ENCODE peak calls at places on chromosomes 7 and 10, in seven cellular contexts. Y is GM12878, D is GM12891, P is HepG2, U is H1, S is SK-N-SH, N is K562. R is an unnamed sample.

GRCh38 chr10:91519899-91520514 is 109.9 kb downstream of the HECTD2 start:
- DNase-seq in S (no peak), U (no peak), N (no peak), D (no peak), P (no peak), Y (no peak), R (no peak)

GRCh38 chr10:42596196-42596595 is 42.2 kb downstream of the ZNF33B start:
- DNase-seq in Y (no peak), D (no peak), P (no peak), U (no peak), S (no peak), N (no peak), R (no peak)

GRCh38 chr7:155974186-155974897 is 162.1 kb upstream of the SHH start:
- DNase-seq in Y (no peak), S (no peak), U (no peak), P (no peak), D (no peak), N (no peak), R (no peak)

GRCh38 chr10:97865488-97865887 is 15.8 kb downstream of the GOLGA7B start:
- DNase-seq in S (peak; percentile 59), P (no peak), N (no peak), D (no peak), U (no peak), Y (no peak), R (no peak)

GRCh38 chr10:113788604-113789083 is 37.2 kb downstream of the PLEKHS1 start:
- DNase-seq in N (peak; percentile 11), D (no peak), P (no peak), Y (peak; percentile 62), S (no peak), U (no peak), R (no peak)

GRCh38 chr7:22932896-22933295 is 81.0 kb downstream of the HYCC1 start:
- DNase-seq in N (no peak), S (no peak), U (no peak), D (no peak), Y (no peak), P (no peak), R (no peak)

GRCh38 chr7:101936612-101937231 is 119.3 kb downstream of the CUX1 start:
- DNase-seq in N (no peak), S (no peak), D (no peak), P (no peak), Y (no peak), U (peak; percentile 65), R (no peak)

GRCh38 chr10:62728479-62728878 is 76.0 kb upstream of the ADO start:
- DNase-seq in U (no peak), Y (no peak), D (no peak), N (no peak), P (no peak), S (no peak), R (no peak)

GRCh38 chr7:132485600-132486594 is 90.4 kb downstream of the PLXNA4 start:
- DNase-seq in P (no peak), D (no peak), U (no peak), Y (no peak), N (no peak), S (no peak), R (no peak)

GRCh38 chr7:110591341-110591740 is 499.6 kb upstream of the LRRN3 start:
- DNase-seq in N (no peak), S (no peak), P (no peak), D (no peak), Y (no peak), U (no peak), R (no peak)

GRCh38 chr7:1642291-1642728 is 27.8 kb upstream of the ELFN1 start:
- DNase-seq in U (no peak), D (no peak), S (no peak), P (no peak), N (peak; percentile 53), Y (no peak), R (no peak)

GRCh38 chr7:113137241-113137640 is 18.9 kb upstream of the SMIM30 start:
- DNase-seq in S (no peak), N (no peak), D (no peak), Y (no peak), P (no peak), U (no peak), R (no peak)

GRCh38 chr7:157670490-157671357 is 333.9 kb downstream of the DNAJB6 start:
- DNase-seq in N (no peak), D (no peak), S (no peak), U (no peak), P (no peak), Y (no peak), R (no peak)

GRCh38 chr7:26912351-26912750 is 48.0 kb upstream of the SKAP2 start:
- DNase-seq in U (no peak), N (no peak), P (no peak), D (no peak), Y (no peak), S (no peak), R (no peak)

GRCh38 chr10:119316729-119317097 is 109.3 kb downstream of the GRK5 start:
- DNase-seq in N (peak; percentile 26), Y (no peak), U (no peak), D (no peak), P (peak; percentile 89), S (no peak), R (no peak)

GRCh38 chr10:89217057-89217990 is 10.2 kb upstream of the CH25H start:
- DNase-seq in S (peak; percentile 30), Y (peak; percentile 12), P (peak; percentile 43), D (no peak), N (peak; percentile 10), U (no peak), R (no peak)
- TF ChIP-seq TAF1 in S (no peak), Y (no peak), P (no peak), D (no peak), N (no peak), U (no peak), R (no peak)

GRCh38 chr10:2334542-2334941 is 597.2 kb upstream of the ADARB2 start:
- DNase-seq in D (no peak), P (no peak), Y (no peak), S (peak; percentile 39), N (no peak), U (no peak), R (no peak)
- TF ChIP-seq POLR2AphosphoS5 in D (no peak), P (no peak), Y (no peak), S (no peak), N (no peak), U (no peak), R (no peak)

DNA sequence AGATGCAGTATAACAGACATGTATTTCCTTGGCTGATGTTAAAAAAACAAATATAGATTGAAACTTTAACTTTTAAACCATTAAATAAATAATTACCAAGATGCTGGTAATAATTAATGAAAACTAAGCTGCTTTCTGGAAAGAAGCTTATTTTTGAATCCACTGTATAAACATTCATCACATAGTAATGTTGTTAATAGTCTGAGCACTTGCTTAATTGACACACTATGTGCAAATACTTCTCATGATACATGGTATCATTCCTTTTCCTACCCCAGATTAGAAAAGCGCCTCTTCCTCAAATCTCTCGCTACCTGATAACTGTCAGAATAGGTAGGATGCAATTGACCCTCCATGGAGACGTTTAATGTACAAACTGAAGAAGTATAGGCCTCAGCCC is 15.0 kb upstream of the COL28A1 start:
- DNase-seq in S (no peak), Y (no peak), N (no peak), P (no peak), D (no peak), U (no peak), R (no peak)
- TF ChIP-seq TAF1 in S (no peak), Y (no peak), N (no peak), P (no peak), D (no peak), U (no peak), R (no peak)

DNA sequence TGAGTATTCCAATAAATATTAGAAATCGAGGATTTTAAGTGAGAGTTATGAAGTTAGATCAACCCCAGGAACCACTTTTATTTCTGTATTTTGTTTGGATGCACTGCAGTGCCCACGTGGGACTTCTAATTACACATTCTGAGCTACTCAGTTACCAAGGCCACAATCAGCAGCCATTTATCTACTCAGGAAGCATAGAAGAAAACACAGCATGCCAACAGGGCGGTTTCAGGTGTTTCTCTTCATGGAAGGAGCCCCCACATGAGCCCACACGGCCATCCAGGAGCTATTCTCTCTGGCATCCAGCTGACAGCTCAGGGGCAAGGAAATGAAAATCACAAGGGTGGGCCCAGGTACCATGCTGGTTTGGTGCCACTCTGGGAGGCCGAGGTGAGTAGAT is 266.5 kb upstream of the MKLN1 start:
- DNase-seq in D (no peak), N (no peak), S (no peak), Y (no peak), P (no peak), U (no peak), R (no peak)
- TF ChIP-seq POLR2AphosphoS5 in D (no peak), N (no peak), S (no peak), Y (no peak), P (no peak), U (no peak), R (no peak)

GRCh38 chr7:130912910-130913720 is 179.1 kb upstream of the KLF14 start:
- DNase-seq in D (no peak), Y (peak; percentile 80), S (no peak), U (no peak), P (peak; percentile 71), N (no peak), R (no peak)
- TF ChIP-seq TAF1 in D (peak; percentile 49), Y (no peak), S (peak; percentile 84), U (no peak), P (peak; percentile 57), N (peak; percentile 2), R (peak; percentile 61)

DNA sequence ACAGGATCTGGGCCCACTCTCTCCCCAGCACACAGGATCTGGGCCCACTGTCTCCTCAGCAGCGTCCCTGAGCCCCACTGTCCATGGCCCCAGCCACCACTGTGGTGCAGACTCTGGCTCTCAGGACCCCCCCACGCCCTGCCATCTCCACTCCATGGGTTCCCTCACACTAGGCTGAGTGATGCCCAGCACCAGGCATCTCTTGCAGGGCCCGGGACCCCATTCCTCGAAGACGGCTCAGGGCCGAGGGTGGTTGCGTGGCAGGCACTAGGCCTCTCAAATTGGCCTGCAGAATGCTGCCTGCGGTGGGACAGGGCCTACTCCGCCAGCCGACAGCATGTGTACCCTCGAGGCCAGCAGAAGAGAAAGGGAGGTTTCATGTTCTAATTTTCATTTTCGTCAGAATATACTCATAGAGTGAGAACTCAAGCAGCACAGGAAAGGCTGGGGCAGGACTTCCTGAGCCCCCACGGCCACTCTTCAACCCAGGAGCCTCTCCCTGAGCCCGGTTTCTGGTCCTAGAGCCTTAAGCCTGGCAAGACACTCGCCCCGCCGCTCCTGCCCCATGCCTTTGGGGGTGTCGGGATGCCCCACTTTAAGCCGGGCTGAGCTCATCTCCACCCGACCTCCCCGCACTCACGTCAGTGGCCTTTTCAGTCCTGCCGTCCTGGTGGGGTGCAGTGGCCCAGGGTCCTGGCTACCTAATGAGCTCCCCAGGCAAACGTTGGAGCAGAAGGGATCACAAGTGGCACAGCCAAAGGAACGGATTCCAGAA is 44.0 kb downstream of the PWWP2B start:
- DNase-seq in D (no peak), S (no peak), Y (no peak), U (no peak), P (no peak), N (no peak), R (no peak)
- TF ChIP-seq POLR2AphosphoS5 in D (no peak), S (no peak), Y (no peak), U (no peak), P (no peak), N (no peak), R (no peak)